ENCODE peak calls at places on chromosomes 4 and X, in eight cellular contexts. D is neural progenitor cell, C is AG10803, L is left ventricle myocardium inferior, X is tibial nerve, G is breast epithelium, I is B cell, Q is endodermal cell. J is an unnamed sample.
A peak's percentile ranks its signal among the peaks of the same experiment; 100 is the strongest.

GRCh38 chr4:11228575-11228974 is 200.1 kb downstream of the HS3ST1 start:
- DNase-seq in G (no peak), D (no peak), C (no peak), L (no peak), I (no peak), X (no peak), Q (no peak), J (no peak)

GRCh38 chrX:150366951-150367545 is 3.9 kb downstream of the MAMLD1 start:
- DNase-seq in X (no peak), L (no peak), G (peak; percentile 41), C (peak; percentile 70), D (no peak), Q (no peak), I (peak; percentile 33), J (no peak)

GRCh38 chrX:132956421-132957210 is 1.8 kb downstream of the HS6ST2 start:
- DNase-seq in X (no peak), D (peak; percentile 39), I (no peak), C (no peak), G (no peak), L (no peak), Q (peak; percentile 73), J (no peak)

GRCh38 chr4:32689520-32689919 is 1969.4 kb downstream of the PCDH7 start:
- DNase-seq in I (no peak), G (no peak), X (no peak), Q (no peak), L (no peak), D (no peak), C (no peak), J (no peak)

GRCh38 chr4:8185280-8185679 is 13.8 kb upstream of the SH3TC1 start:
- DNase-seq in D (no peak), G (no peak), X (no peak), I (no peak), C (peak; percentile 94), Q (no peak), L (no peak), J (no peak)

GRCh38 chr4:24475756-24476155 is 108.6 kb downstream of the DHX15 start:
- DNase-seq in X (no peak), Q (peak; percentile 58), G (no peak), C (no peak), I (no peak), D (no peak), L (no peak), J (no peak)

GRCh38 chr4:82515705-82516104 is 46.1 kb downstream of the TMEM150C start:
- DNase-seq in X (peak; percentile 25), Q (no peak), L (peak; percentile 28), G (peak; percentile 78), I (no peak), D (no peak), C (peak; percentile 72), J (no peak)

GRCh38 chr4:184427687-184428086 is 46.7 kb downstream of the IRF2 start:
- DNase-seq in X (no peak), C (no peak), I (no peak), Q (no peak), L (no peak), D (no peak), G (no peak), J (no peak)

GRCh38 chr4:5142726-5143125 is 91.4 kb downstream of the STK32B start:
- DNase-seq in Q (peak; percentile 84), X (no peak), G (no peak), L (no peak), C (peak; percentile 56), D (peak; percentile 75), I (peak; percentile 9), J (no peak)

GRCh38 chrX:105120460-105120859 is 100.0 kb downstream of the TEX13A start:
- DNase-seq in D (no peak), X (no peak), G (no peak), L (no peak), C (no peak), Q (no peak), I (no peak), J (no peak)

GRCh38 chr4:139951051-139951450 is 202.9 kb downstream of the MAML3 start:
- DNase-seq in Q (no peak), D (no peak), X (no peak), I (no peak), L (no peak), C (peak; percentile 73), G (peak; percentile 57), J (no peak)

GRCh38 chrX:108590496-108590895 is 145.9 kb downstream of the IRS4 start:
- DNase-seq in G (no peak), L (no peak), I (no peak), D (no peak), Q (no peak), C (no peak), X (no peak), J (no peak)

GRCh38 chrX:108582151-108582550 is 142.5 kb downstream of the COL4A5 start:
- DNase-seq in L (no peak), X (no peak), I (no peak), Q (peak; percentile 47), C (no peak), D (peak; percentile 26), G (no peak), J (no peak)

GRCh38 chrX:108584617-108585211 is 145.1 kb downstream of the COL4A5 start:
- DNase-seq in I (no peak), L (no peak), G (no peak), X (no peak), C (peak; percentile 0), D (peak; percentile 68), Q (peak; percentile 79), J (no peak)
- TF ChIP-seq CTCF in I (no peak), L (peak; percentile 19), G (no peak), X (peak; percentile 48), C (peak; percentile 40), D (peak; percentile 69), Q (peak; percentile 69), J (no peak)

GRCh38 chr4:120070191-120070590 is 3.5 kb upstream of the MAD2L1 start:
- DNase-seq in G (no peak), D (no peak), Q (no peak), X (no peak), C (peak; percentile 42), L (no peak), I (no peak), J (no peak)

GRCh38 chr4:120066182-120066524 is 495 bp downstream of the MAD2L1 start:
- DNase-seq in I (no peak), L (no peak), X (no peak), Q (no peak), D (no peak), G (no peak), C (no peak), J (no peak)

GRCh38 chr4:120066525-120067333 is at the start of gene MAD2L1:
- DNase-seq in I (peak; percentile 99), G (peak; percentile 97), Q (peak; percentile 99), X (peak; percentile 95), L (peak; percentile 99), C (peak; percentile 98), D (peak; percentile 99), J (peak; percentile 92)

DNA sequence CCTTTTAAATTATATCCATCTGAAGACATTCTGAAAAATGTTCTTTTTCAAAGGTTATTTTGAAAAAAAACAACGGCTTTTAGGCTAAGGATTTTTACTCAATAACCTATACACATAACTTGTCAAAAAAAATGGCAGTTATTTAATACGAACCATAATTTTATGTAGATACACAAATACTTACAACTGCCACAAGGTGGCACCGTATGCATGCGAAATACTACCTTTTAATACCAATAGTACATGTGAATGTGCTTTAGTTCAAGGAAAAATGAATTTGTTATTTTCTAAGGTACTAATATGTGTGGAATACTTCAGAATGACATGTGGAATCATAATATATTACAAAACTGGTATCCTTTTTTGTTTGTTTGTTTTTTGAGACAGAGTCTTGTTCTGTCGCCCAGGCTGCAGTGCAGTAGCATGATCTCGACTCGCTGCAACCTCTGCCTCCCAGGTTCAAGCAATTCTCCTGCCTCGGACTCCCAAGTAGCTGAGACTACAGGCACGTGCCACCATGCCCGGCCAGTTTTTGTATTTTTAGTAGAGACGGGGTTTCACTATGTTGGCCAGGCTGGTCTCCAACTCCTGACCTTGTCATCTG is 4.6 kb upstream of the MAD2L1 start:
- DNase-seq in C (peak; percentile 70), G (no peak), D (peak; percentile 59), L (no peak), I (peak; percentile 74), Q (peak; percentile 49), X (no peak), J (no peak)
- TF ChIP-seq CTCF in C (peak; percentile 68), G (peak; percentile 56), D (peak; percentile 81), L (peak; percentile 69), I (peak; percentile 86), Q (peak; percentile 85), X (peak; percentile 41), J (no peak)

GRCh38 chrX:140661657-140662056 is 47.9 kb upstream of the LINC00632 start:
- DNase-seq in X (no peak), L (no peak), G (no peak), I (no peak), Q (no peak), C (peak; percentile 11), D (no peak), J (no peak)
- TF ChIP-seq CTCF in X (no peak), L (no peak), G (no peak), I (no peak), Q (peak; percentile 74), C (peak; percentile 42), D (peak; percentile 47), J (no peak)

DNA sequence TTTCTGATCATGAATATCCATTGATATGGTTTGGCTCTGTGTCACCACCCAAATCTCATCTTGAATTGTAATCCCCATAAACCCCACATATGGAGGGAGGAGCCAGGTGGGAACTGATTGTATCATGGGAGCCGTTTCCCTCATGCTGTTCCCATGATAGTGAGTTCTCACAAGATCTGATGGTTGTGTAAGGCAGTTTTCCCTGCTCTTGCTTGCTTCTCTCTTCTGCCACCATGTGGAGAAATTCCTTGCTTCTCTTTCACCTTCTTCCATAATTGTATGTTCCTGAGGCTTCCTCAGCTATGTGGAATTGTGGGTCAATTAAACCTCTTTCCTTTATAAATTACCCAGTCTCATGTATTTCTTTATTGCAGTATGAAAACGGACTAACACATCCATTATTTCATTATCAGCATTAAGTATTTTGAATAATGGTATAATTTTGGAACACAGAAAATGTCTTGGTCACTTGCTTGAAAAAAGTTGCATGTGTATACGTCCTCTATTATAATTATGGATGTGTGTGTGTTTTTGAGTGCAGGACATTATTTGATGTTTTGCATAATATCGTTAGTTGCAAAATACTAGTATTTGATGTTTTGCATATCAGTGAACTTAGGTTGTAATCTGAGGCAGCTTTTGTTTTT is 334.6 kb downstream of the PCDH10 start:
- DNase-seq in C (no peak), L (no peak), G (no peak), Q (peak; percentile 51), I (no peak), X (no peak), D (peak; percentile 40), J (no peak)
- TF ChIP-seq CTCF in C (peak; percentile 1), L (peak; percentile 20), G (no peak), Q (peak; percentile 82), I (no peak), X (no peak), D (peak; percentile 51), J (no peak)

DNA sequence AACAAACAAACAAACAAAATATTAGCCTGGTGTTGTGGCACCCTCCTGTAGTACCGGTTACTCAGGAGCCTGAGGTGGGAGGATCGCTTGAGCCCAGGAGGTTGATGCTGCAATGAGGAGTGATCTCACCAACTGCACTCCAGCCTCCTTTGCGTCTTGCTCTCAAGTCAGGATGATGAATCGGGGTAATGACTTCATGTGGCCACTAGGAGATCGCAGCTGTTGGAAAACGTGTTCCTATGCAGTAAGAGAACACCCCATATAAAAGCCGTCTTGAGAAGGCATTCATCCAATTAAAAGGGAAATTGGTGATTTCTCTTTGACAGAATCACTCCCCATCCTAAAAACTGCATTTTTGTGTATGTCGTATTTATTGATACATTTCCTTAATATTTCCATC is 6.9 kb downstream of the CCNB3 start:
- DNase-seq in G (no peak), I (no peak), D (peak; percentile 37), C (peak; percentile 5), Q (peak; percentile 67), L (no peak), X (no peak), J (no peak)
- TF ChIP-seq CTCF in G (no peak), I (peak; percentile 13), D (peak; percentile 38), C (peak; percentile 31), Q (peak; percentile 68), L (peak; percentile 30), X (peak; percentile 8), J (no peak)

J was measured in omental fat pad.